ENCODE peak calls at places on chromosome 16, in five cellular contexts. D is heart left ventricle, C is H9, Y is colonic mucosa, Z is vagina. W is an unnamed sample.

GRCh38 chr16:73771676-73772075 is 524.9 kb upstream of the PSMD7 start:
- DNase-seq in D (no peak), C (no peak), Y (no peak), Z (no peak), W (no peak)

GRCh38 chr16:85202631-85203461 is 90.6 kb upstream of the CIBAR2 start:
- DNase-seq in D (peak), C (peak), Y (peak), Z (no peak), W (no peak)

GRCh38 chr16:15581127-15581815 is 61.7 kb downstream of the MARF1 start:
- DNase-seq in D (no peak), C (no peak), Y (no peak), Z (no peak), W (no peak)

GRCh38 chr16:50066482-50067289 is 916 bp downstream of the HEATR3 start:
- DNase-seq in D (no peak), C (no peak), Y (no peak), Z (no peak), W (peak)

GRCh38 chr16:50360033-50360778 is 8.6 kb downstream of the BRD7 start:
- DNase-seq in D (no peak), C (no peak), Y (no peak), Z (no peak), W (peak)

GRCh38 chr16:8963010-8963824 is 489 bp downstream of the USP7 start:
- DNase-seq in D (peak), C (no peak), Y (no peak), Z (no peak), W (no peak)

GRCh38 chr16:65445313-65446260 is 323.7 kb upstream of the CDH11 start:
- DNase-seq in D (no peak), C (no peak), Y (no peak), Z (no peak), W (peak)

GRCh38 chr16:10228779-10229178 is 46.6 kb upstream of the GRIN2A start:
- DNase-seq in D (no peak), C (no peak), Y (no peak), Z (no peak), W (no peak)

GRCh38 chr16:10743227-10743609 is 424 bp upstream of the NUBP1 start:
- DNase-seq in D (no peak), C (no peak), Y (no peak), Z (no peak), W (no peak)

GRCh38 chr16:56354746-56355145 is 70.6 kb downstream of the AMFR start:
- DNase-seq in D (peak), C (no peak), Y (no peak), Z (no peak), W (no peak)

GRCh38 chr16:88815227-88815626 is 3.5 kb upstream of the APRT start:
- DNase-seq in D (no peak), C (no peak), Y (no peak), Z (no peak), W (no peak)

GRCh38 chr16:19936431-19936830 is 51.8 kb upstream of the GPRC5B start:
- DNase-seq in D (no peak), C (no peak), Y (no peak), Z (no peak), W (no peak)

GRCh38 chr16:54930034-54930938 is at the start of gene IRX5:
- DNase-seq in D (peak), C (peak), Y (peak), Z (no peak), W (peak)

GRCh38 chr16:89815639-89816348 is 653 bp downstream of the FANCA start:
- DNase-seq in D (no peak), C (no peak), Y (no peak), Z (no peak), W (peak)

GRCh38 chr16:62034236-62035114 is 1.8 kb downstream of the CDH8 start:
- DNase-seq in D (no peak), C (peak), Y (no peak), Z (no peak), W (no peak)

GRCh38 chr16:15993541-15993940 is 44.1 kb downstream of the ABCC1 start:
- DNase-seq in D (no peak), C (no peak), Y (no peak), Z (no peak), W (no peak)

GRCh38 chr16:66539628-66540469 is 10.1 kb downstream of the TK2 start:
- DNase-seq in D (no peak), C (no peak), Y (no peak), Z (no peak), W (no peak)

GRCh38 chr16:86639354-86639753 is 61.0 kb downstream of the FOXL1 start:
- DNase-seq in D (peak), C (no peak), Y (no peak), Z (no peak), W (no peak)

GRCh38 chr16:27374794-27375499 is 27.0 kb upstream of the IL21R start:
- DNase-seq in D (peak), C (peak), Y (peak), Z (peak), W (peak)

GRCh38 chr16:25151996-25152395 is 40.5 kb downstream of the LCMT1 start:
- DNase-seq in D (no peak), C (no peak), Y (no peak), Z (no peak), W (no peak)

GRCh38 chr16:24977673-24978065 is 37.5 kb downstream of the ARHGAP17 start:
- DNase-seq in D (no peak), C (no peak), Y (no peak), Z (no peak), W (peak)

GRCh38 chr16:50666658-50667496 is 14.2 kb downstream of the SNX20 start:
- DNase-seq in D (no peak), C (peak), Y (no peak), Z (no peak), W (no peak)

GRCh38 chr16:72428611-72429376 is 256.8 kb upstream of the PMFBP1 start:
- DNase-seq in D (no peak), C (no peak), Y (no peak), Z (no peak), W (no peak)

GRCh38 chr16:46920402-46921068 is 36.4 kb downstream of the GPT2 start:
- DNase-seq in D (no peak), C (no peak), Y (peak), Z (no peak), W (no peak)

GRCh38 chr16:72042157-72042660 is 12.1 kb upstream of the HP start:
- DNase-seq in D (no peak), C (no peak), Y (no peak), Z (no peak), W (no peak)

GRCh38 chr16:83954577-83955016 is 1.6 kb downstream of the OSGIN1 start:
- DNase-seq in D (no peak), C (peak), Y (peak), Z (no peak), W (peak)

GRCh38 chr16:1834096-1834495 is 7.1 kb downstream of the FAHD1 start:
- DNase-seq in D (no peak), C (no peak), Y (no peak), Z (no peak), W (peak)
- H3K27ac ChIP-seq in D (no peak), C (no peak), Y (no peak), Z (no peak), W (peak)

GRCh38 chr16:81830845-81831600 is 51.9 kb downstream of the PLCG2 start:
- DNase-seq in D (no peak), C (no peak), Y (no peak), Z (no peak), W (no peak)

GRCh38 chr16:81833751-81834150 is 54.7 kb downstream of the PLCG2 start:
- DNase-seq in D (no peak), C (no peak), Y (no peak), Z (no peak), W (no peak)

GRCh38 chr16:81834868-81835267 is 55.8 kb downstream of the PLCG2 start:
- DNase-seq in D (no peak), C (no peak), Y (no peak), Z (no peak), W (no peak)

GRCh38 chr16:81832801-81833547 is 53.9 kb downstream of the PLCG2 start:
- DNase-seq in D (no peak), C (no peak), Y (no peak), Z (no peak), W (no peak)

DNA sequence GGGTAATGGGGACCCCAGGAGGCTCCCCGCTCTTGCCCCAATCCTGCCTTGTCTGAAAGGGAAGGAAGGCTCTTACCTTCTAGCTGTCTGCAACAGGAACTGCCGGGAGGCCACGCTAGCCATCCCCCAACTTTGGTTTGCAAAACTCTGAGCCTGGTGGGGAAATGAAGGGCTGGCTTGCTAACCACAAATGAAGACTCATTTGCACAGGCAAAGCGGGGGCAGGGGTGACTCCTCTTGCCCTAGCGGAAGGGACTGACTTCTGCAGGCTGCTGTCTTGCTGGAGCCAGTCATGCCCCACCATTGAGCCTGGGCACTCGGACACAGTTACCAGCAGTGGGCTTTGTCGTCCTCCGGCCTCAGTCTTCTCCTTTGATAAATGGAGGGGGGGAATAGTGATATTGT is 52.6 kb downstream of the PLCG2 start:
- DNase-seq in D (peak), C (peak), Y (peak), Z (no peak), W (no peak)
- TF ChIP-seq CTCF in D (no peak), C (no peak), Y (no peak), Z (no peak), W (no peak)

GRCh38 chr16:48246066-48246465 is 1.3 kb downstream of the ABCC11 start:
- DNase-seq in D (no peak), C (no peak), Y (no peak), Z (no peak), W (no peak)
- H3K27ac ChIP-seq in D (no peak), C (no peak), Y (no peak), Z (peak), W (no peak)

GRCh38 chr16:29812754-29813643 is 1.0 kb downstream of the PRRT2 start:
- DNase-seq in D (no peak), C (no peak), Y (no peak), Z (no peak), W (no peak)

GRCh38 chr16:29811896-29812665 is at the start of gene PRRT2:
- DNase-seq in D (peak), C (peak), Y (peak), Z (peak), W (no peak)

GRCh38 chr16:29810699-29811169 is 1.3 kb upstream of the PRRT2 start:
- DNase-seq in D (no peak), C (peak), Y (no peak), Z (no peak), W (no peak)

GRCh38 chr16:29809850-29810698 is 1.9 kb upstream of the PRRT2 start:
- DNase-seq in D (peak), C (peak), Y (no peak), Z (no peak), W (no peak)

GRCh38 chr16:29811170-29811895 is 660 bp upstream of the PRRT2 start:
- DNase-seq in D (peak), C (peak), Y (peak), Z (no peak), W (peak)
- TF ChIP-seq CTCF in D (no peak), C (no peak), Y (no peak), Z (no peak), W (no peak)

GRCh38 chr16:2146739-2147138 is 1.7 kb upstream of the RAB26 start:
- DNase-seq in D (no peak), C (no peak), Y (no peak), Z (no peak), W (no peak)

GRCh38 chr16:2149630-2150417 is 1.4 kb downstream of the RAB26 start:
- DNase-seq in D (no peak), C (peak), Y (no peak), Z (no peak), W (no peak)

GRCh38 chr16:2148714-2149629 is 547 bp downstream of the RAB26 start:
- DNase-seq in D (no peak), C (peak), Y (peak), Z (no peak), W (no peak)

GRCh38 chr16:2147378-2147777 is 1.0 kb upstream of the RAB26 start:
- DNase-seq in D (no peak), C (no peak), Y (no peak), Z (no peak), W (no peak)

GRCh38 chr16:2147981-2148671 is at the start of gene RAB26:
- DNase-seq in D (peak), C (peak), Y (peak), Z (no peak), W (peak)
- H3K27ac ChIP-seq in D (peak), C (no peak), Y (peak), Z (peak), W (peak)

GRCh38 chr16:4612474-4612931 is 2.2 kb downstream of the UBALD1 start:
- DNase-seq in D (no peak), C (peak), Y (no peak), Z (no peak), W (no peak)
- TF ChIP-seq CTCF in D (no peak), C (peak), Y (no peak), Z (no peak), W (no peak)

DNA sequence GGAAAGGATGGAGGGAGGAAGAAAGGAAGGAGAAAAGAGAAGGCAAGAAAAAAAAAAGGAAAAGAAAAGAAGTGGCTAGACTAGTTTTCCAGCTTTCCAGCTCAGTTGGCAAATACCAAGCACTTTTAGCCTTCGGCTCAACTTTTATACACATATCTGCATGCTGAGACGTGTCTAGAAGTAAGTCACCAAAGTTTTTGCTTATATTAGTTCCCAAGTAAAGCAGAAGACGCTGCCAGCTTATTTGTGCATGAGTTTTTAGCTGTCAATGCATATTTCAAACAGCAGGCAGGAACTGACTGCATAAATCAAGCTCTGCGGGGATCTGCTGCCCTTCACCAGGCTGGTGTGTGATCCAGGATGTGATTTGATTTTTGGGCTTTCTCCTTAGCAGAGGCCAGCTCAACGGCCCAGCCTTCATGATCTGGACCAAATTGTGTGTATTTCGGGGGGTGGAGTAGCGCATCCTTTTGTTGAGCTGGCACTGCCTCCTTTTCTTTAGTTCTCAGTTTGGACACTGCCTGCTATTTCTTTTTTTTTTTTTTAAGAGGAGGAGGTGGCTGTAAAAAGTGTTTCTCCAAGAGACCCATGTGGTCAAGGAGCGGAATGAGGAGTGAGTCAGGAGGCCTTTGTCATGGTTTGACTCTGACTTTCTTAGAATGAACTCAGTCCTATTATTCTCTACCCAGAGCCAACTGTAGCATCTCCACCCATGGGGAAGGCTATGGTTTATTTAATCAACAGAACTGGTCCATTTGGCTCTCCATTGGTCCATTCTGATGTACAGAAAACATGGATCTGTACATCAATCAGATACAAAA is 162.6 kb upstream of the XYLT1 start:
- DNase-seq in D (no peak), C (no peak), Y (no peak), Z (no peak), W (peak)
- H3K27ac ChIP-seq in D (no peak), C (no peak), Y (no peak), Z (no peak), W (no peak)

GRCh38 chr16:67608367-67608766 is 36.6 kb upstream of the CARMIL2 start:
- DNase-seq in D (no peak), C (no peak), Y (no peak), Z (no peak), W (no peak)

GRCh38 chr16:67613808-67614207 is 31.1 kb upstream of the CARMIL2 start:
- DNase-seq in D (no peak), C (peak), Y (no peak), Z (no peak), W (no peak)
- TF ChIP-seq CTCF in D (no peak), C (peak), Y (no peak), Z (no peak), W (no peak)

DNA sequence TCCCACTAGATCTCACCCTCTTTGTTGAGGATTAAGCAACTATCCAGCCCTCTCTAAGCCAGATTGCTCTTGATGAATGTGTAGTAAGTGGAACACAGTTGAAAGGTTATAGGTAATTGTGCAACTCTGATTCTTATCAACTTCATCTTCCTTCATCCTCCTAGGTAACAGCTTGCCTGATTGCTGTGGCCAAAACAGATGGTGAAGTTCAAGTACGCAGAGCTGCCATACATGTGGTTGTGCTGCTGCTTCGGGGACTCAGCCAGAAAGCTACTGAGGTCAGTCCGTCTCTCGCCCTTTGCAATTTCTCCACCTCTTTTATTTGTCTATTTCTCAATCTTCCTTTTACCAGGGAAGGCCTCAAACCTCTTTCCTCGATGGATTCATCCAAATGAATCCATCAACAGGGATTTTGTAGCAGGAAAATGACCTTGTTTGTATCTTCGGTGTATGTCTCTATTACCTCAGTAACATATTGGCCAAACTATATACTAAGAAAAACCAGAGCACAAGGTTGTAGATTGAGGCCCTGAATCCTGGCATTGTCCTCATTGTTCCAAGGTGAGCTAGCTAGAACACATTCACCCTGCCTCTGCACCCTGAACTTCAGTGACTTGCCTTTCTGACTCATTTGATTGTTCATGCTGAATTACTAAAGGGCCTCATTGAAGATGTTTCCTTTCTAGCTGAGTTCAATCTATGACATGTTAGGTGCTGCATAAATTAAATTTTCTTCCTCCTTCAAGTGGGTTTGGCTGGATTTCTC is 65.1 kb upstream of the HAS3 start:
- DNase-seq in D (no peak), C (no peak), Y (no peak), Z (no peak), W (peak)
- H3K27ac ChIP-seq in D (no peak), C (no peak), Y (no peak), Z (no peak), W (peak)

W was measured in RWPE1.